ENCODE peak calls at places on chromosomes 16 and 17, in nine cellular contexts. W is sigmoid colon, A is psoas muscle, L is progenitor cell of endocrine pancreas, T is kidney epithelial cell, J is tibial artery, P is mucosa of descending colon, X is Calu3, Z is lower leg skin. V is an unnamed sample.

GRCh38 chr16:58458634-58459343 is 41.2 kb upstream of the NDRG4 start:
- DNase-seq in Z (no peak), T (no peak), A (no peak), X (no peak), W (no peak), L (no peak), J (no peak), P (no peak), V (no peak)

GRCh38 chr16:26995522-26995921 is 71.2 kb upstream of the C16orf82 start:
- DNase-seq in W (no peak), L (no peak), T (no peak), P (no peak), J (no peak), Z (no peak), X (no peak), A (no peak), V (peak)

GRCh38 chr17:4908301-4908700 is 5.4 kb upstream of the CHRNE start:
- DNase-seq in A (peak), W (no peak), Z (no peak), X (no peak), P (peak), T (no peak), J (no peak), L (no peak), V (no peak)

GRCh38 chr17:46199379-46199778 is 6.2 kb upstream of the KANSL1 start:
- DNase-seq in A (no peak), T (no peak), Z (no peak), X (no peak), L (no peak), J (no peak), P (no peak), W (no peak), V (no peak)

GRCh38 chr17:73393962-73394361 is 82.2 kb upstream of the CDC42EP4 start:
- DNase-seq in X (peak), L (no peak), J (no peak), A (no peak), W (no peak), T (no peak), Z (no peak), P (no peak), V (no peak)

GRCh38 chr17:81549031-81549557 is 3.1 kb downstream of the FAAP100 start:
- DNase-seq in T (no peak), W (no peak), J (no peak), P (no peak), L (no peak), A (peak), Z (no peak), X (no peak), V (no peak)

GRCh38 chr17:17321356-17322025 is 18.3 kb downstream of the NT5M start:
- DNase-seq in P (peak), L (no peak), A (no peak), T (no peak), J (no peak), X (no peak), W (no peak), Z (peak), V (peak)

GRCh38 chr16:67936876-67937605 is 391 bp upstream of the PSMB10 start:
- DNase-seq in J (peak), L (no peak), X (no peak), P (no peak), W (no peak), Z (no peak), A (no peak), T (no peak), V (no peak)

GRCh38 chr16:75931043-75931442 is 204.8 kb upstream of the CPHXL start:
- DNase-seq in J (no peak), L (no peak), X (no peak), Z (no peak), W (no peak), P (no peak), A (no peak), T (peak), V (no peak)

GRCh38 chr17:4420692-4421131 is 13.0 kb upstream of the SPNS3 start:
- DNase-seq in T (no peak), X (peak), J (peak), P (no peak), L (peak), W (no peak), A (no peak), Z (no peak), V (no peak)

GRCh38 chr16:6132121-6132520 is 1034.5 kb upstream of the EEF2KMT start:
- DNase-seq in J (no peak), X (no peak), L (no peak), P (no peak), W (no peak), Z (no peak), T (no peak), A (no peak), V (no peak)

GRCh38 chr17:6534846-6535514 is 21.4 kb downstream of the PITPNM3 start:
- DNase-seq in A (no peak), P (no peak), Z (peak), J (no peak), L (no peak), W (peak), X (no peak), T (no peak), V (no peak)

GRCh38 chr17:68458260-68459029 is 1.1 kb upstream of the WIPI1 start:
- DNase-seq in A (no peak), W (no peak), L (no peak), X (no peak), J (no peak), P (no peak), Z (no peak), T (no peak), V (no peak)

GRCh38 chr17:42289863-42290165 is 1.5 kb downstream of the STAT5A start:
- DNase-seq in T (no peak), P (no peak), A (no peak), L (no peak), Z (peak), J (no peak), X (no peak), W (peak), V (no peak)

GRCh38 chr17:5509482-5509881 is 23.1 kb downstream of the MIS12 start:
- DNase-seq in P (no peak), T (no peak), W (no peak), Z (peak), J (no peak), X (no peak), L (no peak), A (no peak), V (no peak)

GRCh38 chr17:4335185-4335584 is 31.3 kb downstream of the UBE2G1 start:
- DNase-seq in L (no peak), A (no peak), P (no peak), W (no peak), X (no peak), Z (no peak), T (no peak), J (no peak), V (no peak)

GRCh38 chr16:64345142-64345541 is 776.7 kb downstream of the CDH11 start:
- DNase-seq in L (no peak), T (no peak), J (no peak), P (no peak), W (no peak), Z (no peak), X (no peak), A (no peak), V (no peak)

GRCh38 chr16:53220585-53220984 is 165.8 kb downstream of the CHD9 start:
- DNase-seq in A (no peak), Z (no peak), T (no peak), X (no peak), W (no peak), P (no peak), J (no peak), L (no peak), V (no peak)

GRCh38 chr17:50460831-50461526 is 7.7 kb downstream of the CHAD start:
- DNase-seq in P (peak), A (no peak), W (peak), J (no peak), X (no peak), Z (no peak), T (no peak), L (no peak), V (no peak)

GRCh38 chr16:46627746-46628145 is 6.6 kb upstream of the SHCBP1 start:
- DNase-seq in W (no peak), A (no peak), X (no peak), Z (no peak), L (no peak), P (no peak), J (no peak), T (no peak), V (no peak)

GRCh38 chr17:48472485-48473281 is 42.7 kb upstream of the SKAP1 start:
- DNase-seq in P (no peak), W (no peak), Z (no peak), T (peak), J (no peak), X (peak), A (no peak), L (no peak), V (no peak)

GRCh38 chr16:22284637-22285515 is 12.3 kb upstream of the POLR3E start:
- DNase-seq in P (no peak), L (no peak), Z (no peak), A (peak), J (no peak), X (no peak), T (no peak), W (no peak), V (no peak)

GRCh38 chr17:77089118-77089477 is 51.7 kb upstream of the SEC14L1 start:
- DNase-seq in A (no peak), Z (no peak), T (no peak), L (no peak), X (peak), W (no peak), P (peak), J (no peak), V (no peak)

GRCh38 chr16:88479795-88480760 is 27.0 kb downstream of the ZFPM1 start:
- DNase-seq in Z (no peak), W (no peak), P (no peak), T (no peak), L (no peak), A (no peak), X (no peak), J (no peak), V (no peak)
- TF ChIP-seq CTCF in Z (no peak), W (no peak), P (no peak), T (no peak), L (no peak), A (no peak), X (no peak), J (no peak), V (no peak)

DNA sequence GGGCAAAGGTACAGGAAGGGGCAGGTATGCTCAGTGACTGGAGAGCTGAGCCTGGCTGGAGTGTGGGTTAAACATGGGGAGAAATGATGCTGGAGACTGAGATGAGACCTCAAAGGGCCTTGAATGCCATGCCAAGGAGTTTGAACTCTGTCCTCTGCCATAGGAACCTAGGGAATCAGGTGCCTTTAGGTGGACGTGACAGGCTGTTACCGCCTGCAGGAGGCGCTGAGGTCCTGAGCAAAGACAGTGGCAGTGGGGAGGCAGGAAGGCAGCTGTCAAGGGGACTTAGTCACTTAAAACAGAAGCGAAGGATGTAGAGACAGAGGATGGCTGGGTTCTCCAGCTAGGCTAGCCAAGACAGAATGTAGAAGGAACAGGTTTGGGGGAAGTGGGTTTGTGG is 9.1 kb downstream of the PSMB3 start:
- DNase-seq in A (no peak), W (no peak), J (no peak), P (no peak), T (no peak), Z (no peak), X (peak), L (no peak), V (no peak)
- TF ChIP-seq CTCF in A (no peak), W (no peak), J (no peak), P (no peak), T (peak), Z (no peak), X (peak), L (peak), V (no peak)

DNA sequence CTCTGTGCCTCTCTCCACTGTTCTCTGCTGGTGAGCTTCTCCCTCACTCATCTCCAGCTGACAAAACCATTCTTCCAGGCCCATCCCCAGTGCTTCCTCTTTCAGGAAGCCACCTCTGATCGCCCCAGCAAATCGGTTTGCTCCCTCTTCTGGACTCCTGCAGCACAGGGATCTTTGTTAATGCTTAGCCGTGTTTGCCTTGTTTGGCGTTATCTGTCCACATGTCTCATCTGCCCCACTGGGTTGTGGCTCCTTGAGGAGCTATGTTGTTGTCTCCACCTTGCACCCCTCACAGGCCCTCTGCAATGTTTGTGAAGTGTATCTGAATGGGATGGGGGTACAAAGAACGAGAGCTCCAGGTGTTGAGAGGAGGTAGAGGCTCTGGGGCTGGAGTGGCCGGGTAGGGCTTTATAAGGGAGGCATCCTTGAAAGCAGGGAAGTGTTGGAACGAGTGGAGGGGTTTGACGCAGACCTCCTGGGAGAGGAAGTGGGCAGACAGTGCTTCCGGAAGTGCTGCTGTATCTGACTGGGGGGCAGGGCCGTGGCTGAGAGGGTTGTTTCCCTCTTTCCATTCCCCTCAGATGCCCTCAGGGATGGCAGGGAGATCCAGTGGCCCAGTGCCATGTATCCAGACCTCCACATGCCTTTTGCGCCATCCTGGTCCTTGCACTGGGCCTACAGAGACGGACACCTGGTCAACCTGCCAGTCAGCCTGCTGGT is 27.8 kb downstream of the CASKIN2 start:
- DNase-seq in L (no peak), J (peak), W (peak), A (peak), T (no peak), Z (no peak), X (no peak), P (no peak), V (peak)
- TF ChIP-seq CTCF in L (no peak), J (no peak), W (no peak), A (no peak), T (no peak), Z (no peak), X (no peak), P (no peak), V (no peak)

DNA sequence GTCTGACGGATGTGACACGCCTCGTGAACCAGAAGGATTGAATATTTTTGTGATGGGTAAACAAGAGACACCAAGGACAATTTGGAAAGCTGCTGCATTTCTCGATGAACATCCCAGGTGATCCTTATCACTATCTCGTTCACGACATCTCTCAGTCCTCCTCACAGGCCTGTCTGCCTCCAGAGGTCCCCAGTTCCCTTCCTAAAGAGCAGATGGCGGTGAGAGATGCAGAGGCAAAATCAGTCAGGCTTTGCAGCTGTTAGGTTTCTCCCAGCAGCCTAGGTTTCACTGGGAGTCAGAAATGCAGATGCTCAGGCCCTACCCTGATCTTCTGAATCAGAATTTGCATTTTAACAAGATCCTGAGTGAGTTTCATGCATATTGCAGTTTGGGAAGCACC is 23.6 kb downstream of the SCPEP1 start:
- DNase-seq in Z (no peak), P (no peak), W (no peak), J (no peak), L (no peak), T (no peak), A (no peak), X (no peak), V (peak)
- TF ChIP-seq CTCF in Z (no peak), P (no peak), W (no peak), J (no peak), L (no peak), T (no peak), A (no peak), X (no peak), V (no peak)

DNA sequence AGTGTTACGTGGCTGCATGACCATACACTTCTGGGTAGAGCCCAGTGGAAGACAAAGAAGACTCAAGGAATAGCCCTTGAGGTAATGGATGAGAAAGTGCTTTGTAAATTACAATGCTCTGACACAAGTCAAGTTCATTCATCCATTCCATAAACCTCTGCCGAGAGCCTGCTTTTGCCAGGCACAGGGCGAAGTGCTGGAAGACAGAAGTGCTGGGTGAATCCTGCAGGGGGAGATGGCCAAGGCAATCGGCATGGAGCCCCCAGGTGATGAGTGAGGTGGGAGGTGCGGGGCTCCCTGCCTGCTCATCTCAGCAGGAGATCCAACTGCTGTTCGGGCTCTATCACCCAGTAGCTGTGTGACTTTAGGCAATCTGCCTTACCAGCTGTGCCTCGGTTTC is 2.8 kb upstream of the SOCS3 start:
- DNase-seq in T (no peak), Z (no peak), W (no peak), X (no peak), J (no peak), A (no peak), L (no peak), P (no peak), V (no peak)
- TF ChIP-seq CTCF in T (peak), Z (no peak), W (no peak), X (no peak), J (no peak), A (no peak), L (no peak), P (no peak), V (no peak)

GRCh38 chr16:57376313-57376818 is 4.1 kb downstream of the CX3CL1 start:
- DNase-seq in P (no peak), X (no peak), J (no peak), L (no peak), A (no peak), Z (no peak), T (no peak), W (no peak), V (no peak)

GRCh38 chr16:57373117-57373947 is 1.0 kb downstream of the CX3CL1 start:
- DNase-seq in W (no peak), L (no peak), X (no peak), J (no peak), Z (no peak), P (peak), T (peak), A (no peak), V (no peak)

GRCh38 chr16:57371494-57372371 is 557 bp upstream of the CX3CL1 start:
- DNase-seq in W (no peak), X (no peak), P (no peak), T (no peak), A (no peak), Z (no peak), L (no peak), J (no peak), V (peak)

GRCh38 chr16:57374067-57374534 is 1.8 kb downstream of the CX3CL1 start:
- DNase-seq in W (peak), P (peak), A (no peak), L (no peak), T (no peak), X (no peak), Z (no peak), J (peak), V (no peak)

DNA sequence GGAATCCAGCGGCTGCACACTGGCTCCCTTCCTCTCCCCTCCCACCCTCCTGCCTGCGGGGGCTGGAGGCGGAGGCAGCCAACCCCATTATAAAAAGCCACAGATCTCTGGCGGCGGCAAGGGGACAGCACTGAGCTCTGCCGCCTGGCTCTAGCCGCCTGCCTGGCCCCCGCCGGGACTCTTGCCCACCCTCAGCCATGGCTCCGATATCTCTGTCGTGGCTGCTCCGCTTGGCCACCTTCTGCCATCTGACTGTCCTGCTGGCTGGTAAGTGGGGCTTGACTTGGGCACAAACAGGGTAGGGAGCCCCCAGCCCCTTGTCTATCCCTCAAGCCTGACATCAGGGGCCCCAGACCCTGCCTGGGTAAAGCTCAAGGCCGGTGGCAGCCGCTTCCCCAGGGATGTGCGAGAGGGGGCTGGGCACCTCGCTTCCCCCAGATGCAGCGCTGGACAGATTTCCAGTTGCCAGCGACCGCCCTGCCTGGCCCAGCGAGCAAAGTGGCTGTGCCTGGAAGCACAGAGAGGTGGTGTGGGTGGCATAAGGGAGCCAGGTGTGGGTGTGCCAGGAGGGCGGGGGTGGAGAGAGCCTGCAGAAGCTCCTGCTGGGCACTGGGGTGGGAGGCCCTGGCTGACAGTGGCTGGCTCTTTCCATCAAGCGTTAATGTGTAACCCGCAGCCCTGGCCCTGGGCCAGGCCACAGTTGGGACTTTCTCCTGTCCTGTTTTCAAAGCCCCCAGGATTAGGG is at the start of gene CX3CL1:
- DNase-seq in T (peak), Z (peak), A (no peak), L (peak), X (peak), J (peak), P (peak), W (peak), V (no peak)
- TF ChIP-seq CTCF in T (peak), Z (no peak), A (no peak), L (peak), X (no peak), J (peak), P (no peak), W (no peak), V (peak)